ENCODE peak calls at places on chromosome 2, in nine cellular contexts. E is coronary artery; W is fibroblast of the aortic adventitia; O is IMR-90; S is stomach; J is SK-N-MC; U is heart left ventricle; G is CD4-positive, CD25-positive, alpha-beta regulatory T cell; R is fibroblast of mammary gland. D is an unnamed sample.

GRCh38 chr2:118371500-118371899 is 283.2 kb downstream of the INSIG2 start:
- DNase-seq in E (no peak), W (peak; percentile 78), O (peak; percentile 18), S (no peak), J (no peak), U (no peak), G (no peak), R (peak; percentile 76), D (peak; percentile 61)

GRCh38 chr2:28979041-28979440 is 2.1 kb upstream of the TOGARAM2 start:
- DNase-seq in E (no peak), W (no peak), O (no peak), S (no peak), J (no peak), U (no peak), G (no peak), R (no peak), D (no peak)

GRCh38 chr2:19786408-19787058 is 115.2 kb downstream of the TTC32 start:
- DNase-seq in E (peak; percentile 62), W (peak; percentile 79), O (peak; percentile 86), S (no peak), J (no peak), U (no peak), G (no peak), R (peak; percentile 83), D (peak; percentile 80)

GRCh38 chr2:132623096-132623839 is 46.7 kb downstream of the LYPD1 start:
- DNase-seq in E (no peak), W (peak; percentile 71), O (peak; percentile 79), S (no peak), J (no peak), U (no peak), G (no peak), R (peak; percentile 61), D (peak; percentile 18)

GRCh38 chr2:16948073-16948472 is 282.4 kb upstream of the CYRIA start:
- DNase-seq in E (no peak), W (no peak), O (no peak), S (no peak), J (no peak), U (no peak), G (no peak), R (no peak), D (no peak)

GRCh38 chr2:197205590-197206215 is 104.9 kb downstream of the ANKRD44 start:
- DNase-seq in E (no peak), W (no peak), O (no peak), S (peak; percentile 27), J (no peak), U (no peak), G (peak; percentile 57), R (no peak), D (no peak)

GRCh38 chr2:11515441-11516071 is 18.3 kb upstream of the GREB1 start:
- DNase-seq in E (no peak), W (no peak), O (no peak), S (no peak), J (no peak), U (no peak), G (no peak), R (no peak), D (no peak)

GRCh38 chr2:235171511-235172130 is 219.8 kb downstream of the SH3BP4 start:
- DNase-seq in E (no peak), W (peak; percentile 77), O (peak; percentile 81), S (no peak), J (no peak), U (no peak), G (no peak), R (peak; percentile 95), D (peak; percentile 34)

GRCh38 chr2:136376798-136377211 is 258.9 kb upstream of the CXCR4 start:
- DNase-seq in E (no peak), W (peak; percentile 36), O (no peak), S (no peak), J (no peak), U (no peak), G (no peak), R (peak; percentile 41), D (no peak)

GRCh38 chr2:3481736-3482362 is 37.5 kb downstream of the ADI1 start:
- DNase-seq in E (no peak), W (no peak), O (no peak), S (no peak), J (no peak), U (no peak), G (no peak), R (no peak), D (no peak)

GRCh38 chr2:40384714-40385113 is 67.2 kb downstream of the SLC8A1 start:
- DNase-seq in E (no peak), W (peak; percentile 92), O (peak; percentile 92), S (no peak), J (no peak), U (no peak), G (no peak), R (peak; percentile 87), D (peak; percentile 84)

GRCh38 chr2:221104391-221104811 is 467.7 kb downstream of the EPHA4 start:
- DNase-seq in E (peak; percentile 80), W (peak; percentile 52), O (peak; percentile 64), S (peak; percentile 34), J (no peak), U (peak; percentile 83), G (no peak), R (peak; percentile 61), D (peak; percentile 73)

GRCh38 chr2:47300609-47301276 is 102.2 kb upstream of the MSH2 start:
- DNase-seq in E (no peak), W (no peak), O (no peak), S (no peak), J (no peak), U (no peak), G (no peak), R (no peak), D (no peak)

GRCh38 chr2:12506846-12507245 is 209.9 kb upstream of the TRIB2 start:
- DNase-seq in E (no peak), W (no peak), O (peak; percentile 14), S (no peak), J (no peak), U (no peak), G (no peak), R (peak; percentile 22), D (no peak)

GRCh38 chr2:94759211-94759610 is 112.0 kb upstream of the TEKT4 start:
- DNase-seq in E (no peak), W (no peak), O (no peak), S (no peak), J (no peak), U (no peak), G (no peak), R (no peak), D (no peak)

GRCh38 chr2:217934321-217935131 is 68.3 kb downstream of the TNS1 start:
- DNase-seq in E (peak; percentile 92), W (peak; percentile 88), O (peak; percentile 96), S (no peak), J (no peak), U (peak; percentile 67), G (no peak), R (peak; percentile 97), D (peak; percentile 87)

GRCh38 chr2:157333304-157334047 is 7.9 kb upstream of the ERMN start:
- DNase-seq in E (no peak), W (no peak), O (no peak), S (no peak), J (no peak), U (no peak), G (no peak), R (no peak), D (peak; percentile 19)

GRCh38 chr2:160376576-160376975 is 117.0 kb downstream of the RBMS1 start:
- DNase-seq in E (no peak), W (peak; percentile 83), O (peak; percentile 63), S (no peak), J (no peak), U (no peak), G (no peak), R (peak; percentile 69), D (peak; percentile 85)

GRCh38 chr2:160375037-160375436 is 118.6 kb downstream of the RBMS1 start:
- DNase-seq in E (no peak), W (peak; percentile 73), O (peak; percentile 87), S (no peak), J (no peak), U (no peak), G (no peak), R (peak; percentile 71), D (no peak)

GRCh38 chr2:160373263-160374019 is 120.2 kb downstream of the RBMS1 start:
- DNase-seq in E (no peak), W (no peak), O (no peak), S (no peak), J (no peak), U (no peak), G (no peak), R (no peak), D (no peak)

GRCh38 chr2:160377204-160377995 is 116.2 kb downstream of the RBMS1 start:
- DNase-seq in E (no peak), W (peak; percentile 85), O (peak; percentile 50), S (no peak), J (no peak), U (no peak), G (no peak), R (peak; percentile 49), D (no peak)

GRCh38 chr2:160375802-160376469 is 117.7 kb downstream of the RBMS1 start:
- DNase-seq in E (no peak), W (peak; percentile 88), O (peak; percentile 69), S (no peak), J (peak; percentile 82), U (no peak), G (no peak), R (peak; percentile 77), D (peak; percentile 38)
- H3K4me3 ChIP-seq in E (peak overlapping the region; percentile 32), W (no peak overlapping the region), O (no peak overlapping the region), S (no peak overlapping the region), J (peak overlapping the region; percentile 52), U (no peak overlapping the region), G (peak overlapping the region; percentile 7), R (no peak overlapping the region), D (no peak overlapping the region)

DNA sequence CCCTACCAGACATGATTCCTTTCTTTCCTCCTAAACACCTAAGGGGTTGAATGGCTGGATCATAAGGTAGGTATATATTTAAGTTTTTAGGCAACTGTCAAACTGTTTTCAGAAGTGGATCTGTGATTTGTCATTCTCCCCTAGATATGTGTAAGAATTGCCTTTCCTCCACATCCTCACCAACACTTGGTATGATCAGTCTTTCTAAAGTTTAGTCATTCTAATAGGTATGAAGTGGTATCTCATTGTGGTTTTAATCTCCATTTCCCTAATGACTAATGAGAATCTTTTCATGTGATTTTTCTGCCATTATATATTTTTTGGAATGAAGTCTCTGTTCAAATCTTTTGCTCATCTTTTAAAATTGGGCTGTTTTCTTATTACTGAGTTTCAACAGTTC is 122.1 kb downstream of the TFCP2L1 start:
- DNase-seq in E (no peak), W (no peak), O (no peak), S (no peak), J (no peak), U (no peak), G (no peak), R (no peak), D (no peak)
- H3K4me3 ChIP-seq in E (no peak overlapping the region), W (no peak overlapping the region), O (no peak overlapping the region), S (no peak overlapping the region), J (no peak overlapping the region), U (no peak overlapping the region), G (no peak overlapping the region), R (no peak overlapping the region), D (no peak overlapping the region)

GRCh38 chr2:241030333-241030680 is 31.9 kb downstream of the SNED1 start:
- DNase-seq in E (no peak), W (no peak), O (no peak), S (no peak), J (no peak), U (no peak), G (no peak), R (no peak), D (no peak)
- H3K4me3 ChIP-seq in E (no peak overlapping the region), W (no peak overlapping the region), O (no peak overlapping the region), S (no peak overlapping the region), J (no peak overlapping the region), U (no peak overlapping the region), G (no peak overlapping the region), R (no peak overlapping the region), D (no peak overlapping the region)

GRCh38 chr2:145524836-145525235 is 1004.9 kb upstream of the ZEB2 start:
- DNase-seq in E (no peak), W (peak; percentile 6), O (peak; percentile 17), S (no peak), J (no peak), U (no peak), G (no peak), R (no peak), D (no peak)

GRCh38 chr2:145524303-145524702 is 1004.4 kb upstream of the ZEB2 start:
- DNase-seq in E (no peak), W (no peak), O (no peak), S (no peak), J (no peak), U (no peak), G (no peak), R (no peak), D (no peak)
- H3K4me3 ChIP-seq in E (no peak overlapping the region), W (no peak overlapping the region), O (no peak overlapping the region), S (no peak overlapping the region), J (peak overlapping the region; percentile 11), U (no peak overlapping the region), G (no peak overlapping the region), R (no peak overlapping the region), D (no peak overlapping the region)

D was measured in epithelial cell of esophagus.